ENCODE peak calls at places on chromosome 4, in seven cellular contexts. W is gastrocnemius medialis; H is naive thymus-derived CD4-positive, alpha-beta T cell; M is EH; T is activated gamma-delta T cell treated with anti-CD3 and anti-CD28 coated beads, Interleukin-2, amount 50 U/mL, for 16 hours; I is progenitor cell of endocrine pancreas; C is heart right ventricle. P is an unnamed sample.

GRCh38 chr4:120865985-120866384 is 56.5 kb downstream of the PRDM5 start:
- DNase-seq in M (no peak), W (no peak), T (no peak), C (no peak), I (no peak), H (no peak), P (no peak)

GRCh38 chr4:46793036-46793435 is 116.0 kb downstream of the COX7B2 start:
- DNase-seq in I (no peak), W (no peak), M (no peak), H (no peak), C (no peak), T (no peak), P (no peak)

GRCh38 chr4:187478292-187479205 is 517.0 kb upstream of the ZFP42 start:
- DNase-seq in W (no peak), T (no peak), C (no peak), M (peak), H (no peak), I (no peak), P (no peak)

GRCh38 chr4:187811586-187811985 is 184.0 kb upstream of the ZFP42 start:
- DNase-seq in M (peak), C (no peak), W (no peak), I (no peak), H (no peak), T (no peak), P (no peak)

GRCh38 chr4:184826315-184827266 is 823 bp upstream of the ACSL1 start:
- DNase-seq in T (peak), M (no peak), C (peak), I (no peak), W (peak), H (peak), P (peak)

GRCh38 chr4:139560396-139561084 is 4.5 kb upstream of the SETD7 start:
- DNase-seq in I (no peak), W (no peak), M (peak), T (no peak), C (no peak), H (peak), P (no peak)

GRCh38 chr4:20251796-20252655 is at the start of gene SLIT2:
- DNase-seq in C (peak), I (peak), M (peak), H (no peak), T (no peak), W (peak), P (peak)

GRCh38 chr4:127188847-127189246 is 443.9 kb upstream of the INTU start:
- DNase-seq in I (no peak), C (no peak), H (no peak), T (no peak), M (peak), W (no peak), P (no peak)

GRCh38 chr4:98828801-98829200 is 100.1 kb downstream of the EIF4E start:
- DNase-seq in I (no peak), H (peak), T (peak), M (peak), C (no peak), W (no peak), P (no peak)

GRCh38 chr4:102169345-102169744 is 175.9 kb downstream of the SLC39A8 start:
- DNase-seq in I (no peak), H (no peak), W (no peak), T (no peak), C (no peak), M (peak), P (no peak)

P was measured in Right ventricle myocardium inferior.